ENCODE peak calls at places on chromosomes 7 and 10, in nine cellular contexts. One of them, this sample, is unnamed.
A peak's percentile ranks its signal among the peaks of the same experiment; 100 is the strongest.

GRCh38 chr10:3133948-3134347 is 38.6 kb downstream of the PITRM1 start:
- DNase-seq in fibroblast of lung: no peak
- DNase-seq in HepG2: no peak
- DNase-seq in fibroblast of pulmonary artery: no peak
- DNase-seq in epithelial cell of esophagus: no peak
- DNase-seq in spleen: no peak
- DNase-seq in GM23338: no peak
- DNase-seq in cardiac muscle cell: no peak
- DNase-seq in HFFc6: no peak
- DNase-seq in this sample: no peak

GRCh38 chr10:37703833-37704382 is 153.5 kb downstream of the ZNF248 start:
- DNase-seq in fibroblast of lung: no peak
- DNase-seq in HepG2: no peak
- DNase-seq in fibroblast of pulmonary artery: no peak
- DNase-seq in epithelial cell of esophagus: no peak
- DNase-seq in spleen: peak; percentile 44
- DNase-seq in GM23338: no peak
- DNase-seq in cardiac muscle cell: no peak
- DNase-seq in HFFc6: no peak
- DNase-seq in this sample: no peak

GRCh38 chr7:77326131-77326530 is 90.0 kb downstream of the GSAP start:
- DNase-seq in fibroblast of lung: no peak
- DNase-seq in HepG2: no peak
- DNase-seq in fibroblast of pulmonary artery: no peak
- DNase-seq in epithelial cell of esophagus: peak; percentile 64
- DNase-seq in spleen: no peak
- DNase-seq in GM23338: no peak
- DNase-seq in cardiac muscle cell: no peak
- DNase-seq in HFFc6: no peak
- DNase-seq in this sample: no peak

GRCh38 chr10:113060221-113061053 is 110.4 kb downstream of the TCF7L2 start:
- DNase-seq in fibroblast of lung: peak; percentile 45
- DNase-seq in HepG2: peak; percentile 71
- DNase-seq in fibroblast of pulmonary artery: peak; percentile 36
- DNase-seq in epithelial cell of esophagus: no peak
- DNase-seq in spleen: no peak
- DNase-seq in GM23338: no peak
- DNase-seq in cardiac muscle cell: no peak
- DNase-seq in HFFc6: no peak
- DNase-seq in this sample: no peak

GRCh38 chr7:138935438-138936079 is 45.6 kb downstream of the KIAA1549 start:
- DNase-seq in fibroblast of lung: peak; percentile 71
- DNase-seq in HepG2: no peak
- DNase-seq in fibroblast of pulmonary artery: peak; percentile 77
- DNase-seq in epithelial cell of esophagus: peak; percentile 87
- DNase-seq in spleen: no peak
- DNase-seq in GM23338: no peak
- DNase-seq in cardiac muscle cell: peak; percentile 45
- DNase-seq in HFFc6: peak; percentile 89
- DNase-seq in this sample: no peak

GRCh38 chr10:48511066-48511854 is 93.6 kb downstream of the ARHGAP22 start:
- DNase-seq in fibroblast of lung: no peak
- DNase-seq in HepG2: no peak
- DNase-seq in fibroblast of pulmonary artery: no peak
- DNase-seq in epithelial cell of esophagus: no peak
- DNase-seq in spleen: peak; percentile 67
- DNase-seq in GM23338: no peak
- DNase-seq in cardiac muscle cell: no peak
- DNase-seq in HFFc6: no peak
- DNase-seq in this sample: no peak

GRCh38 chr7:36312064-36312914 is 77.4 kb upstream of the ANLN start:
- DNase-seq in fibroblast of lung: no peak
- DNase-seq in HepG2: peak; percentile 53
- DNase-seq in fibroblast of pulmonary artery: no peak
- DNase-seq in epithelial cell of esophagus: peak; percentile 58
- DNase-seq in spleen: peak; percentile 47
- DNase-seq in GM23338: peak; percentile 83
- DNase-seq in cardiac muscle cell: peak; percentile 52
- DNase-seq in HFFc6: no peak
- DNase-seq in this sample: no peak

GRCh38 chr10:95571390-95571789 is 10.2 kb upstream of the SORBS1 start:
- DNase-seq in fibroblast of lung: no peak
- DNase-seq in HepG2: no peak
- DNase-seq in fibroblast of pulmonary artery: no peak
- DNase-seq in epithelial cell of esophagus: no peak
- DNase-seq in spleen: no peak
- DNase-seq in GM23338: no peak
- DNase-seq in cardiac muscle cell: no peak
- DNase-seq in HFFc6: no peak
- DNase-seq in this sample: no peak

DNA sequence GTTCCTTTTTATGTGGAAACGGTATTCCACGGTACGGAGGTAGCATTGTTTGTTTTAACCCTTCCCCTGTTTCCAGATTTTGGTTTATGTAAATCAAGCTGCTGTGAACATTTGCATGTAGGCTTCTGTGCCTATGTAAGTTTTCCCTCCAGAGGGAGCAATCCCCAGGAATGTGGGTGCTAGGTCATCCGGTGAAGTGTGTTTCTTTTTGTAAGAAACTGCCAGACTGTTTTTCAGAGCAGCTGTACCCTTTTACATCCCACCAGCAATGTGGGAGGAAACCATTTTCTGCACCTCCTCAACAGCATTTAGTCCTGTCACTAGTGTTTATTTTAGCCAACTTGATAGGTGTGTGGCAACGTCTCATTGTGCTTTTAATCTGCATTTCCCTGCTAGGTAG is 395.8 kb upstream of the FOXK1 start:
- DNase-seq in fibroblast of lung: peak; percentile 62
- DNase-seq in HepG2: no peak
- DNase-seq in fibroblast of pulmonary artery: no peak
- DNase-seq in epithelial cell of esophagus: no peak
- DNase-seq in spleen: no peak
- DNase-seq in GM23338: peak; percentile 34
- DNase-seq in cardiac muscle cell: no peak
- DNase-seq in HFFc6: no peak
- DNase-seq in this sample: no peak
- TF ChIP-seq CTCF in fibroblast of lung: peak; percentile 57
- TF ChIP-seq CTCF in HepG2: no peak
- TF ChIP-seq CTCF in fibroblast of pulmonary artery: no peak
- TF ChIP-seq CTCF in epithelial cell of esophagus: peak; percentile 10
- TF ChIP-seq CTCF in spleen: no peak
- TF ChIP-seq CTCF in GM23338: peak; percentile 42
- TF ChIP-seq CTCF in cardiac muscle cell: no peak
- TF ChIP-seq CTCF in HFFc6: no peak
- TF ChIP-seq CTCF in this sample: peak; percentile 11

GRCh38 chr7:122290476-122290875 is 14.1 kb downstream of the FEZF1 start:
- DNase-seq in fibroblast of lung: no peak
- DNase-seq in HepG2: no peak
- DNase-seq in fibroblast of pulmonary artery: no peak
- DNase-seq in epithelial cell of esophagus: no peak
- DNase-seq in spleen: no peak
- DNase-seq in GM23338: no peak
- DNase-seq in cardiac muscle cell: no peak
- DNase-seq in HFFc6: no peak
- DNase-seq in this sample: no peak

GRCh38 chr7:122291189-122291588 is 13.4 kb downstream of the FEZF1 start:
- DNase-seq in fibroblast of lung: no peak
- DNase-seq in HepG2: no peak
- DNase-seq in fibroblast of pulmonary artery: no peak
- DNase-seq in epithelial cell of esophagus: no peak
- DNase-seq in spleen: no peak
- DNase-seq in GM23338: no peak
- DNase-seq in cardiac muscle cell: no peak
- DNase-seq in HFFc6: no peak
- DNase-seq in this sample: no peak

DNA sequence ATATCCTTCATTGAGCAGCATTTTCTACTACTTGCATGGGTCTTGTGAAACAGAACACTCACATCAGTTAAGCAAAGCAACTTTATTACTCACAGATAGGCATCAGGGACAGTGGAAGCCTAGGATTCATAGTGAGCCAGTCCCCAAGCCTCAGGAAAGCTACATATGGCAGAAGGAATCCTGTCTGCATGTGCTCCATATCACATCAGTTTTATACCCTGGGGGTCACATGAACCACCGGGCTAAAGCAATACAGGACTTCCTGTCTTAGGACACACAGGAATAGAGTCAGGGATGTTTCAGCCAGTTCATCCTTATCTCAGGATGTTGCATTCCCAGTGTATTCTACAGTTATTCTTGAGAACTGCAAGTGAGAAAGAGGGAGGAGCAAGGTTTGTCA is 15.1 kb downstream of the FEZF1 start:
- DNase-seq in fibroblast of lung: no peak
- DNase-seq in HepG2: no peak
- DNase-seq in fibroblast of pulmonary artery: no peak
- DNase-seq in epithelial cell of esophagus: no peak
- DNase-seq in spleen: no peak
- DNase-seq in GM23338: no peak
- DNase-seq in cardiac muscle cell: no peak
- DNase-seq in HFFc6: no peak
- DNase-seq in this sample: no peak
- TF ChIP-seq CTCF in fibroblast of lung: no peak
- TF ChIP-seq CTCF in HepG2: no peak
- TF ChIP-seq CTCF in fibroblast of pulmonary artery: no peak
- TF ChIP-seq CTCF in epithelial cell of esophagus: no peak
- TF ChIP-seq CTCF in spleen: no peak
- TF ChIP-seq CTCF in GM23338: no peak
- TF ChIP-seq CTCF in cardiac muscle cell: no peak
- TF ChIP-seq CTCF in HFFc6: no peak
- TF ChIP-seq CTCF in this sample: no peak

GRCh38 chr7:55549457-55549856 is 22.8 kb downstream of the VOPP1 start:
- DNase-seq in fibroblast of lung: no peak
- DNase-seq in HepG2: no peak
- DNase-seq in fibroblast of pulmonary artery: no peak
- DNase-seq in epithelial cell of esophagus: no peak
- DNase-seq in spleen: no peak
- DNase-seq in GM23338: no peak
- DNase-seq in cardiac muscle cell: no peak
- DNase-seq in HFFc6: no peak
- DNase-seq in this sample: no peak

GRCh38 chr7:55550838-55551537 is 21.3 kb downstream of the VOPP1 start:
- DNase-seq in fibroblast of lung: no peak
- DNase-seq in HepG2: peak; percentile 49
- DNase-seq in fibroblast of pulmonary artery: no peak
- DNase-seq in epithelial cell of esophagus: peak; percentile 19
- DNase-seq in spleen: no peak
- DNase-seq in GM23338: no peak
- DNase-seq in cardiac muscle cell: no peak
- DNase-seq in HFFc6: no peak
- DNase-seq in this sample: no peak

GRCh38 chr7:55552320-55553086 is 19.8 kb downstream of the VOPP1 start:
- DNase-seq in fibroblast of lung: peak; percentile 71
- DNase-seq in HepG2: no peak
- DNase-seq in fibroblast of pulmonary artery: peak; percentile 87
- DNase-seq in epithelial cell of esophagus: peak; percentile 92
- DNase-seq in spleen: no peak
- DNase-seq in GM23338: no peak
- DNase-seq in cardiac muscle cell: no peak
- DNase-seq in HFFc6: no peak
- DNase-seq in this sample: no peak

GRCh38 chr7:55548295-55548731 is 24.0 kb downstream of the VOPP1 start:
- DNase-seq in fibroblast of lung: no peak
- DNase-seq in HepG2: no peak
- DNase-seq in fibroblast of pulmonary artery: no peak
- DNase-seq in epithelial cell of esophagus: no peak
- DNase-seq in spleen: no peak
- DNase-seq in GM23338: no peak
- DNase-seq in cardiac muscle cell: no peak
- DNase-seq in HFFc6: no peak
- DNase-seq in this sample: no peak

DNA sequence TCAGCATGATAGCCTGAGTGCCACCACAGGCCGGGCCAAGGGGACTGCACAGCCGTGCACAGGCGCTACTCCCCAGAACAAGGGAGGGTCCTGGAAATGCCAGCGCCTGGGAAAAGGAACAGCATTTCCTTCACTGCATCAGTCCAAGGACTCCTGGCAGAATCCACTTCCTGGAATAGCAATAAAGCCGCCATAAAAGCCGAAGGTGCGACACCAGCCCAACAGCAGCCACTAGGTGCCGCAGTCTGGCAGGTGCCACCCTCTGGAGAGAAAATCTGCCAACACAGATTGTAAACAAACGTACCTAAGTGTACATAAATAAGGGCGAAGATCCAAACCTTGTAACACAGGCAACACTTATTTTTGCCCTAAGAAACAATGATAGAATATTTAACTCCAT is 22.3 kb downstream of the VOPP1 start:
- DNase-seq in fibroblast of lung: no peak
- DNase-seq in HepG2: no peak
- DNase-seq in fibroblast of pulmonary artery: no peak
- DNase-seq in epithelial cell of esophagus: no peak
- DNase-seq in spleen: no peak
- DNase-seq in GM23338: no peak
- DNase-seq in cardiac muscle cell: no peak
- DNase-seq in HFFc6: no peak
- DNase-seq in this sample: no peak
- TF ChIP-seq CTCF in fibroblast of lung: no peak
- TF ChIP-seq CTCF in HepG2: no peak
- TF ChIP-seq CTCF in fibroblast of pulmonary artery: no peak
- TF ChIP-seq CTCF in epithelial cell of esophagus: peak; percentile 35
- TF ChIP-seq CTCF in spleen: peak; percentile 61
- TF ChIP-seq CTCF in GM23338: peak; percentile 48
- TF ChIP-seq CTCF in cardiac muscle cell: no peak
- TF ChIP-seq CTCF in HFFc6: peak; percentile 18
- TF ChIP-seq CTCF in this sample: no peak

GRCh38 chr7:95772771-95773581 is 622 bp downstream of the DYNC1I1 start:
- DNase-seq in fibroblast of lung: peak; percentile 14
- DNase-seq in HepG2: no peak
- DNase-seq in fibroblast of pulmonary artery: peak; percentile 44
- DNase-seq in epithelial cell of esophagus: peak; percentile 16
- DNase-seq in spleen: no peak
- DNase-seq in GM23338: peak; percentile 54
- DNase-seq in cardiac muscle cell: peak; percentile 32
- DNase-seq in HFFc6: no peak
- DNase-seq in this sample: no peak

GRCh38 chr7:95776561-95777185 is 4.3 kb downstream of the DYNC1I1 start:
- DNase-seq in fibroblast of lung: no peak
- DNase-seq in HepG2: no peak
- DNase-seq in fibroblast of pulmonary artery: no peak
- DNase-seq in epithelial cell of esophagus: peak; percentile 59
- DNase-seq in spleen: no peak
- DNase-seq in GM23338: no peak
- DNase-seq in cardiac muscle cell: no peak
- DNase-seq in HFFc6: no peak
- DNase-seq in this sample: no peak

GRCh38 chr7:95777266-95777665 is 4.9 kb downstream of the DYNC1I1 start:
- DNase-seq in fibroblast of lung: no peak
- DNase-seq in HepG2: no peak
- DNase-seq in fibroblast of pulmonary artery: no peak
- DNase-seq in epithelial cell of esophagus: no peak
- DNase-seq in spleen: no peak
- DNase-seq in GM23338: no peak
- DNase-seq in cardiac muscle cell: no peak
- DNase-seq in HFFc6: no peak
- DNase-seq in this sample: no peak

GRCh38 chr7:95766657-95767056 is 5.7 kb upstream of the DYNC1I1 start:
- DNase-seq in fibroblast of lung: no peak
- DNase-seq in HepG2: no peak
- DNase-seq in fibroblast of pulmonary artery: no peak
- DNase-seq in epithelial cell of esophagus: no peak
- DNase-seq in spleen: no peak
- DNase-seq in GM23338: no peak
- DNase-seq in cardiac muscle cell: no peak
- DNase-seq in HFFc6: no peak
- DNase-seq in this sample: no peak

DNA sequence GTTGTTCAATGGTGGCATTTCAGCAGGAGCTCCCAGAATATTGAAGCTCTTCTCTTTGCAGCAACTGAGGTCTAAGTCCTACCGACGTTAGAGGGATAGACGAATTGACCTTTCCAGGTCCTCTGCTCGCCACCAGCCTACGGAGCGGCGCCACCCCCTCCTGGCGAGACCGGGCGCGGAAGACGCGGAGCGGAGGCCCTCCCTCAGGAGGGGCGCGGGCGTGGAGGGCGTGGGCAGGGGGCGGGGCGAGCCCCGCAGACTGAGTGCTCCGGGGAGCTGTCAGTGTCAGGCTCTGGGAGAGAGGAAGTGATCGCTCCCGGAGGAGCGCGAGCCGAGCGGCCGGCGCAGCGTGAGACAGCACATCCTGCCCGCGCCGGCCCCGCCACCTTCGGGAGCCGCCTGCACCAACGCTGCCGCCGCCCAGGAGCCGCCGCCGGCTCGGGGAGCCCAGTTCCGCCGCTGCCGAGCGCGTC is at the start of gene DYNC1I1:
- DNase-seq in fibroblast of lung: peak; percentile 38
- DNase-seq in HepG2: peak; percentile 21
- DNase-seq in fibroblast of pulmonary artery: peak; percentile 54
- DNase-seq in epithelial cell of esophagus: peak; percentile 75
- DNase-seq in spleen: peak; percentile 85
- DNase-seq in GM23338: peak; percentile 73
- DNase-seq in cardiac muscle cell: peak; percentile 90
- DNase-seq in HFFc6: no peak
- DNase-seq in this sample: peak; percentile 42
- TF ChIP-seq CTCF in fibroblast of lung: no peak
- TF ChIP-seq CTCF in HepG2: no peak
- TF ChIP-seq CTCF in fibroblast of pulmonary artery: no peak
- TF ChIP-seq CTCF in epithelial cell of esophagus: no peak
- TF ChIP-seq CTCF in spleen: no peak
- TF ChIP-seq CTCF in GM23338: no peak
- TF ChIP-seq CTCF in cardiac muscle cell: no peak
- TF ChIP-seq CTCF in HFFc6: no peak
- TF ChIP-seq CTCF in this sample: peak; percentile 9